ENCODE peak calls at places on chromosomes 4 and X, in six cellular contexts. S is HepG2, B is fibroblast of villous mesenchyme, J is OCI-LY7, F is cardiac fibroblast, K is GM23248. O is an unnamed sample.

GRCh38 chr4:143489116-143489515 is 24.4 kb upstream of the SMARCA5 start:
- DNase-seq in S (no peak), B (no peak), J (no peak), F (peak), K (peak), O (no peak)

GRCh38 chr4:88242144-88242543 is 42.2 kb downstream of the PPM1K start:
- DNase-seq in S (peak), B (no peak), J (no peak), F (no peak), K (no peak), O (no peak)

GRCh38 chrX:135531813-135532212 is 11.4 kb downstream of the INTS6L start:
- DNase-seq in S (no peak), B (no peak), J (no peak), F (no peak), K (no peak), O (no peak)

GRCh38 chr4:88037936-88038335 is 30.5 kb downstream of the PKD2 start:
- DNase-seq in S (no peak), B (no peak), J (no peak), F (no peak), K (no peak), O (no peak)

GRCh38 chr4:120672558-120673147 is 249.9 kb downstream of the PRDM5 start:
- DNase-seq in S (no peak), B (no peak), J (no peak), F (no peak), K (no peak), O (no peak)

GRCh38 chrX:370244-370962 is 16.3 kb downstream of the PPP2R3B start:
- DNase-seq in S (no peak), B (no peak), J (peak), F (no peak), K (no peak), O (no peak)

GRCh38 chr4:183960021-183960420 is 54.9 kb downstream of the STOX2 start:
- DNase-seq in S (no peak), B (no peak), J (no peak), F (peak), K (peak), O (peak)

GRCh38 chr4:36255575-36255974 is 11.3 kb upstream of the ARAP2 start:
- DNase-seq in S (no peak), B (no peak), J (peak), F (no peak), K (no peak), O (peak)

GRCh38 chr4:159047478-159048165 is 55.3 kb upstream of the RAPGEF2 start:
- DNase-seq in S (peak), B (peak), J (no peak), F (no peak), K (peak), O (no peak)

GRCh38 chrX:96183843-96184242 is 500.8 kb upstream of the DIAPH2 start:
- DNase-seq in S (no peak), B (peak), J (no peak), F (peak), K (peak), O (no peak)

GRCh38 chrX:131677655-131678628 is 134.1 kb downstream of the OR13H1 start:
- DNase-seq in S (peak), B (peak), J (peak), F (peak), K (peak), O (peak)

GRCh38 chr4:112168719-112169500 is 23.7 kb downstream of the FAM241A start:
- DNase-seq in S (no peak), B (no peak), J (no peak), F (no peak), K (no peak), O (no peak)

GRCh38 chr4:105965183-105965800 is 70.0 kb downstream of the NPNT start:
- DNase-seq in S (no peak), B (no peak), J (no peak), F (no peak), K (no peak), O (no peak)

GRCh38 chrX:1466232-1466661 is 13.5 kb upstream of the ASMTL start:
- DNase-seq in S (no peak), B (no peak), J (no peak), F (no peak), K (no peak), O (no peak)

GRCh38 chr4:91734682-91735081 is 569.1 kb upstream of the GRID2 start:
- DNase-seq in S (peak), B (no peak), J (no peak), F (no peak), K (no peak), O (no peak)

GRCh38 chr4:77773101-77773500 is 46.1 kb downstream of the CNOT6L start:
- DNase-seq in S (no peak), B (peak), J (no peak), F (peak), K (peak), O (no peak)

GRCh38 chr4:183906486-183906735 is 1.3 kb downstream of the STOX2 start:
- DNase-seq in S (no peak), B (no peak), J (no peak), F (no peak), K (no peak), O (no peak)

GRCh38 chrX:48498374-48498809 is 10.4 kb upstream of the PORCN start:
- DNase-seq in S (no peak), B (peak), J (no peak), F (peak), K (peak), O (no peak)

GRCh38 chr4:78517050-78517652 is 34.4 kb upstream of the ANXA3 start:
- DNase-seq in S (peak), B (peak), J (peak), F (peak), K (peak), O (peak)

GRCh38 chrX:68827848-68828562 is 816 bp upstream of the EFNB1 start:
- DNase-seq in S (peak), B (peak), J (peak), F (peak), K (peak), O (peak)

GRCh38 chr4:169248645-169249044 is 22.1 kb downstream of the SH3RF1 start:
- DNase-seq in S (no peak), B (no peak), J (no peak), F (no peak), K (no peak), O (no peak)
- H3K4me3 ChIP-seq in S (no peak), B (no peak), J (no peak), F (no peak), K (no peak), O (no peak)

GRCh38 chrX:147901476-147902126 is 10.1 kb upstream of the FMR1 start:
- DNase-seq in S (no peak), B (no peak), J (no peak), F (no peak), K (no peak), O (no peak)
- H3K4me3 ChIP-seq in S (no peak), B (no peak), J (no peak), F (no peak), K (no peak), O (no peak)

GRCh38 chr4:176646311-176646710 is 146.4 kb downstream of the VEGFC start:
- DNase-seq in S (no peak), B (no peak), J (no peak), F (no peak), K (no peak), O (no peak)
- H3K4me3 ChIP-seq in S (no peak), B (peak), J (no peak), F (no peak), K (no peak), O (no peak)

DNA sequence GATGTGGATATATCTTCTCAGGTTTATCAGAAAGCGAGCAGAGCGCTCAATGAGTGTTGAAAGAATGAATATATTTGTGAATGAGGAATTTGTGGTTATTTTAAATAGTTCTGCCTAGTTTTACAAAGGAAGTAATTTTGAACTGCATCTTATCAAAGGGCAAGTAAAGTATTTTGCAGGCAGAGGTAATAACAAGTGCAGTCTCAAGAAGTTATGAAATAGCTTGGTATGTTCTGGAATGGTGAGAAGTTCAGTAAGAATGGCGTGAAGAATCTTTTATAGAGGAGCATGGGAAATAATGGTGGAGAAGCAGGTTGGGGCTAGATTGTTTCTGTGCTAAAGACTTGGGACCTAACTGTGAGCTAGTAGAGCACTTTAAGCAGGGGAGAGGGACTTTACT is 10.9 kb downstream of the TMA16 start:
- DNase-seq in S (no peak), B (peak), J (no peak), F (peak), K (peak), O (no peak)
- H3K4me3 ChIP-seq in S (no peak), B (no peak), J (no peak), F (no peak), K (no peak), O (no peak)

DNA sequence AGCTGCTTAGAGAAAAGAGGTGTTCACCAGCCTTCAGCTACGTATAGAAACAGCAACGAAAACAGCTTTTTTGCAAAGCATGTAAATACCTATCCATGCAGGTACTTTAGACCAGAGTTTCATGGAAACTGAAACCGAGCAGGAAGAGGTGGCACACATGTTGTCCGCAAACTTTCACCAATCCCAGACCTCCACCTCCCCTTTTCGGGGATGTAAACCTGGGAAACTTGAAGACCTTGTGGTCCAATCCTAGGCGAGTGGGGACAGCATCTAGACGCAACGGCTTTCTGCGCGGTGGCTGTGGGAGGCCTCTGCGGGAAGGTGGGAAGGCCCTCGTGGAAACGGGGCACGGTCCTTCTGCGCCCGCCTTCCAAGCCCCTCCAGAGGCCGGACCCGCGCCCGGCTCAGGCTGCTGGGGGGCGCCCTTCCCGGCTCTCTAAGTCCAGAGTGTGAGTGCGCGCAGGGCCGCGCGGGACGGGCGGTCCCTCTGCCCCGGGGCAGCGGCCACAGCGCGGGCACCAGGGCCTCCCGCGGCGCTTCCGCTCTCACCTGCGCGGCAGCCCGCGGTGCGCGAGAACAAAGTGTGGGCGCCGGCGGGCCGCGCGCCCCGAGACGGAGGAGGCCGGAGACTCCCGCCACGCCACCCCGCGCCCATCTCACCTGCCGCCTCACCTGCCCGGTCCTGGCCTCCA is 831 bp upstream of the SHROOM2 start:
- DNase-seq in S (no peak), B (no peak), J (no peak), F (no peak), K (no peak), O (no peak)
- H3K4me3 ChIP-seq in S (peak), B (peak), J (no peak), F (no peak), K (no peak), O (no peak)

DNA sequence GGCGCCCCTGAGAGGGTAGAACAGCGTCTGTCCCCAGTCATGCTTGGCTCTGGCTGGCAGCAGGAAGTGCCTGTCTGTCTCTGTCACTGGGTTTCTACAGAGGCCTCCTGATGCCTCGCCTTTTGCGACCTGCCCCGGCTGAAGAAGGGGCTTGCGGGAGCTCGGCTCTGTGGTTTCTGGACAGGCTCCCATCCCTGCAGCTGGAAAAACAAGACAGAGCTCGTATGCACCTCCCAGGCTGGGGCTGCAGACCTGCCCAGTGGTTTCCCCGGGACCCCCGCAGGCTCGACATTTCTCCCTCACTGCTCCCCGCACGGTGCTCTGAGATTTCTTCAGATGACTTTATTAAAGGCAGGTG is 57.0 kb upstream of the SORCS2 start:
- DNase-seq in S (no peak), B (no peak), J (no peak), F (peak), K (peak), O (no peak)
- H3K4me3 ChIP-seq in S (no peak), B (no peak), J (no peak), F (no peak), K (no peak), O (no peak)

DNA sequence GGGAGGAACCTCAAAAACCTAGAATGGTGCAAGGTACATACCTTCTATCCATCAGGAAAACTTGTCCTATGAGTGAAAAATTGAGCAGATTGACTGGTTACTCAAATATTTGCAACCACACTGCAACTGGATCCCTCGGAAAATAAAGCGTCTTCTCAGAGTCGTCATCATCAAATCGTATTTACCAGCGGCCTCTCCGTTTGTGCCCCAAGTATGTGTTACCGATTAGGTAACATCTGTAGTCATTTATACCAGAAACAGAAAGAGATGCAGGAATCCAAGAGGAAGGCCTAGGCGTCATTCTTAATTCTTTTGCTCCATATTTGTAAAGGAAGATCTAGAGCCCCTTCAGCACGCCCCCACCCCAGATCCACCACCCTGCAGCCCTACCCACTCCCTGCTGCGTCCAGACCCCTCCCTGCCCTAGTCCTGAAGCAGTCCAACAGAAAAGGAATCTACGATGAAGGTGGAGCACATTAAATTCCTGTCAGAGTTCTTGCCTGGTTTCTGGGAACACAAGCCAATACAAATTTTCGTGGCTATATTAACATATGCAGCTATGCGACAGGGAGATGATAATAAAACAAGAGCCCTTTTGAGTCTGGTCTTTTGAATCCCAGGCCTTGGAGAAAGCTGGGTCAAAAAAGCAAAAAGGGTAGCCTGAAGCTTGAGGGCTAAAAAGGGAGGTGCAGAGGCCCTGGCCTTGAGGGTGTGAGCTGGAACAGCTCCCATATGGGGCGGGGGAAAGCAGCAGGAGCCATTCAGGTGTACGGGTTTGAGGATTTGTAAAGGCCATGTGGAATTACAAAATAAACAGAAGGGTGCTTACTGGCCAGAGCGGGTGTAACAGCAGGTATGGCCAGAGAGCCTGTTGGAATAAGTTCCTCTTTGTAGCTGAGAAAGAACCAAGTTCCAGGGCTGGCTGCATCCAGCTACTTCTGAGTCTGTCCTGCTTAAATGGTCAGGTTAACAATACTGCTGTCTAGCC is 77.0 kb downstream of the ZNF827 start:
- DNase-seq in S (no peak), B (no peak), J (no peak), F (no peak), K (peak), O (no peak)
- H3K4me3 ChIP-seq in S (no peak), B (no peak), J (no peak), F (no peak), K (no peak), O (no peak)

DNA sequence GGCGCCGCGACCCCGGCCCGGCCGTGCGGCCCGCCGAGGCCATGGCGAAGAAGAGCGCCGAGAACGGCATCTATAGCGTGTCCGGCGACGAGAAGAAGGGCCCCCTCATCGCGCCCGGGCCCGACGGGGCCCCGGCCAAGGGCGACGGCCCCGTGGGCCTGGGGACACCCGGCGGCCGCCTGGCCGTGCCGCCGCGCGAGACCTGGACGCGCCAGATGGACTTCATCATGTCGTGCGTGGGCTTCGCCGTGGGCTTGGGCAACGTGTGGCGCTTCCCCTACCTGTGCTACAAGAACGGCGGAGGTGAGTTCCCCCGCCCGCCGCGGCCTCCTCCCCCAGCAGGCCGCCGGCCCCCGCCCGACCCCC is 791 bp downstream of the SLC6A8 start:
- DNase-seq in S (no peak), B (no peak), J (no peak), F (no peak), K (peak), O (no peak)
- H3K4me3 ChIP-seq in S (peak), B (peak), J (no peak), F (peak), K (peak), O (no peak)

GRCh38 chrX:10769696-10770619 is 149.6 kb upstream of the MID1 start:
- DNase-seq in S (no peak), B (peak), J (no peak), F (peak), K (peak), O (peak)
- H3K4me3 ChIP-seq in S (no peak), B (no peak), J (no peak), F (no peak), K (peak), O (no peak)

GRCh38 chr4:13657016-13657415 is 29.5 kb upstream of the BOD1L1 start:
- DNase-seq in S (no peak), B (no peak), J (no peak), F (no peak), K (no peak), O (no peak)
- H3K4me3 ChIP-seq in S (no peak), B (peak), J (peak), F (no peak), K (peak), O (no peak)

O was measured in Jurkat, Clone E6-1.